ENCODE peak calls at places on chromosome 4, in eight cellular contexts. A is 8988T, Z is glutamatergic neuron, I is T-helper 2 cell, J is astrocyte of the spinal cord, M is fibroblast of pulmonary artery, Y is cerebellar cortex, B is endothelial cell. U is an unnamed sample.

GRCh38 chr4:153207027-153207426 is 2.8 kb downstream of the TRIM2 start:
- DNase-seq in A (no peak), Z (no peak), I (no peak), J (no peak), M (no peak), Y (no peak), B (no peak), U (no peak)

GRCh38 chr4:158793021-158793420 is 24.2 kb downstream of the FNIP2 start:
- DNase-seq in A (no peak), Z (no peak), I (no peak), J (no peak), M (no peak), Y (no peak), B (no peak), U (no peak)

GRCh38 chr4:168803727-168804126 is 206.3 kb downstream of the CBR4 start:
- DNase-seq in A (no peak), Z (no peak), I (no peak), J (peak; percentile 87), M (peak; percentile 64), Y (no peak), B (no peak), U (no peak)

GRCh38 chr4:163113921-163114703 is 52.6 kb downstream of the NAF1 start:
- DNase-seq in A (no peak), Z (no peak), I (no peak), J (no peak), M (peak; percentile 30), Y (no peak), B (no peak), U (no peak)

GRCh38 chr4:2266181-2266580 is 4.3 kb upstream of the MXD4 start:
- DNase-seq in A (no peak), Z (no peak), I (no peak), J (no peak), M (peak; percentile 68), Y (peak; percentile 80), B (no peak), U (no peak)

GRCh38 chr4:68948044-68948743 is 3.4 kb downstream of the UGT2A3 start:
- DNase-seq in A (no peak), Z (no peak), I (no peak), J (no peak), M (no peak), Y (no peak), B (no peak), U (no peak)

GRCh38 chr4:130054895-130055294 is 958.9 kb downstream of the C4orf33 start:
- DNase-seq in A (no peak), Z (no peak), I (no peak), J (no peak), M (no peak), Y (no peak), B (no peak), U (no peak)

GRCh38 chr4:177001271-177002175 is 208.8 kb upstream of the VEGFC start:
- DNase-seq in A (no peak), Z (no peak), I (no peak), J (peak; percentile 46), M (peak; percentile 45), Y (no peak), B (no peak), U (no peak)

GRCh38 chr4:1910643-1911042 is 39.5 kb downstream of the NSD2 start:
- DNase-seq in A (no peak), Z (peak; percentile 58), I (no peak), J (peak; percentile 68), M (peak; percentile 75), Y (peak; percentile 78), B (peak; percentile 67), U (peak; percentile 30)

GRCh38 chr4:128225148-128225547 is 62.5 kb downstream of the PGRMC2 start:
- DNase-seq in A (no peak), Z (no peak), I (no peak), J (peak; percentile 83), M (peak; percentile 71), Y (no peak), B (no peak), U (no peak)

GRCh38 chr4:80646061-80646460 is 310.5 kb downstream of the CFAP299 start:
- DNase-seq in A (no peak), Z (no peak), I (no peak), J (no peak), M (no peak), Y (no peak), B (no peak), U (no peak)

GRCh38 chr4:80454561-80454960 is 119.0 kb downstream of the CFAP299 start:
- DNase-seq in A (no peak), Z (no peak), I (no peak), J (no peak), M (no peak), Y (no peak), B (no peak), U (no peak)

GRCh38 chr4:159398236-159398638 is 295.4 kb downstream of the RAPGEF2 start:
- DNase-seq in A (no peak), Z (no peak), I (no peak), J (peak; percentile 37), M (peak; percentile 53), Y (no peak), B (no peak), U (no peak)

GRCh38 chr4:108774809-108775530 is 12.1 kb upstream of the ETNPPL start:
- DNase-seq in A (no peak), Z (no peak), I (no peak), J (no peak), M (no peak), Y (peak; percentile 41), B (no peak), U (no peak)

GRCh38 chr4:75002381-75002780 is 69.5 kb downstream of the PARM1 start:
- DNase-seq in A (no peak), Z (no peak), I (no peak), J (no peak), M (peak; percentile 20), Y (no peak), B (no peak), U (no peak)

GRCh38 chr4:39758176-39758575 is 60.2 kb downstream of the UBE2K start:
- DNase-seq in A (no peak), Z (no peak), I (no peak), J (no peak), M (no peak), Y (no peak), B (no peak), U (no peak)

GRCh38 chr4:153514001-153514526 is 47.9 kb downstream of the TMEM131L start:
- DNase-seq in A (no peak), Z (no peak), I (no peak), J (peak; percentile 84), M (peak; percentile 73), Y (no peak), B (no peak), U (no peak)

GRCh38 chr4:73853718-73854473 is 800 bp downstream of the PF4V1 start:
- DNase-seq in A (no peak), Z (no peak), I (no peak), J (no peak), M (no peak), Y (no peak), B (no peak), U (no peak)

GRCh38 chr4:6706173-6706572 is 3.5 kb downstream of the MRFAP1L1 start:
- DNase-seq in A (no peak), Z (no peak), I (no peak), J (no peak), M (no peak), Y (no peak), B (no peak), U (no peak)

GRCh38 chr4:56655209-56655626 is 25.9 kb downstream of the HOPX start:
- DNase-seq in A (no peak), Z (peak; percentile 60), I (no peak), J (peak; percentile 49), M (peak; percentile 23), Y (no peak), B (peak; percentile 29), U (no peak)

U was measured in neuronal stem cell.